ENCODE peak calls at places on chromosome 18, in eight cellular contexts. One of them, this sample, is unnamed.

GRCh38 chr18:21602302-21602592 is 1.7 kb upstream of the ESCO1 start:
- DNase-seq in ascending aorta: no peak
- DNase-seq in esophagus squamous epithelium: no peak
- DNase-seq in body of pancreas: no peak
- DNase-seq in astrocyte of the cerebellum: no peak
- DNase-seq in fibroblast of mammary gland: no peak
- DNase-seq in kidney epithelial cell: no peak
- DNase-seq in CD8-positive, alpha-beta T cell: no peak
- DNase-seq in this sample: no peak

GRCh38 chr18:50022985-50023384 is 172.0 kb downstream of the MYO5B start:
- DNase-seq in ascending aorta: no peak
- DNase-seq in esophagus squamous epithelium: no peak
- DNase-seq in body of pancreas: no peak
- DNase-seq in astrocyte of the cerebellum: no peak
- DNase-seq in fibroblast of mammary gland: no peak
- DNase-seq in kidney epithelial cell: no peak
- DNase-seq in CD8-positive, alpha-beta T cell: no peak
- DNase-seq in this sample: no peak

GRCh38 chr18:75757951-75758350 is 330.4 kb upstream of the SMIM21 start:
- DNase-seq in ascending aorta: no peak
- DNase-seq in esophagus squamous epithelium: no peak
- DNase-seq in body of pancreas: no peak
- DNase-seq in astrocyte of the cerebellum: no peak
- DNase-seq in fibroblast of mammary gland: no peak
- DNase-seq in kidney epithelial cell: no peak
- DNase-seq in CD8-positive, alpha-beta T cell: no peak
- DNase-seq in this sample: no peak

GRCh38 chr18:30658306-30658705 is 384.2 kb downstream of the DSC3 start:
- DNase-seq in ascending aorta: no peak
- DNase-seq in esophagus squamous epithelium: no peak
- DNase-seq in body of pancreas: no peak
- DNase-seq in astrocyte of the cerebellum: no peak
- DNase-seq in fibroblast of mammary gland: no peak
- DNase-seq in kidney epithelial cell: no peak
- DNase-seq in CD8-positive, alpha-beta T cell: no peak
- DNase-seq in this sample: no peak

GRCh38 chr18:54359233-54359632 is 1.5 kb downstream of the C18orf54 start:
- DNase-seq in ascending aorta: no peak
- DNase-seq in esophagus squamous epithelium: no peak
- DNase-seq in body of pancreas: no peak
- DNase-seq in astrocyte of the cerebellum: no peak
- DNase-seq in fibroblast of mammary gland: peak
- DNase-seq in kidney epithelial cell: no peak
- DNase-seq in CD8-positive, alpha-beta T cell: no peak
- DNase-seq in this sample: no peak

GRCh38 chr18:78905334-78905733 is 74.3 kb upstream of the SALL3 start:
- DNase-seq in ascending aorta: no peak
- DNase-seq in esophagus squamous epithelium: no peak
- DNase-seq in body of pancreas: no peak
- DNase-seq in astrocyte of the cerebellum: no peak
- DNase-seq in fibroblast of mammary gland: no peak
- DNase-seq in kidney epithelial cell: no peak
- DNase-seq in CD8-positive, alpha-beta T cell: no peak
- DNase-seq in this sample: no peak

GRCh38 chr18:74895686-74896085 is 298.0 kb downstream of the ZNF407 start:
- DNase-seq in ascending aorta: no peak
- DNase-seq in esophagus squamous epithelium: no peak
- DNase-seq in body of pancreas: no peak
- DNase-seq in astrocyte of the cerebellum: peak
- DNase-seq in fibroblast of mammary gland: peak
- DNase-seq in kidney epithelial cell: peak
- DNase-seq in CD8-positive, alpha-beta T cell: no peak
- DNase-seq in this sample: no peak

GRCh38 chr18:39604836-39605235 is 2039.2 kb upstream of the CELF4 start:
- DNase-seq in ascending aorta: no peak
- DNase-seq in esophagus squamous epithelium: no peak
- DNase-seq in body of pancreas: no peak
- DNase-seq in astrocyte of the cerebellum: no peak
- DNase-seq in fibroblast of mammary gland: peak
- DNase-seq in kidney epithelial cell: no peak
- DNase-seq in CD8-positive, alpha-beta T cell: no peak
- DNase-seq in this sample: no peak

GRCh38 chr18:6781846-6782245 is 52.3 kb downstream of the ARHGAP28 start:
- DNase-seq in ascending aorta: no peak
- DNase-seq in esophagus squamous epithelium: no peak
- DNase-seq in body of pancreas: no peak
- DNase-seq in astrocyte of the cerebellum: no peak
- DNase-seq in fibroblast of mammary gland: peak
- DNase-seq in kidney epithelial cell: no peak
- DNase-seq in CD8-positive, alpha-beta T cell: no peak
- DNase-seq in this sample: no peak

GRCh38 chr18:25349926-25350560 is 1.9 kb downstream of the ZNF521 start:
- DNase-seq in ascending aorta: no peak
- DNase-seq in esophagus squamous epithelium: no peak
- DNase-seq in body of pancreas: no peak
- DNase-seq in astrocyte of the cerebellum: no peak
- DNase-seq in fibroblast of mammary gland: no peak
- DNase-seq in kidney epithelial cell: no peak
- DNase-seq in CD8-positive, alpha-beta T cell: no peak
- DNase-seq in this sample: no peak

GRCh38 chr18:79732721-79733025 is 53.1 kb downstream of the CTDP1 start:
- DNase-seq in ascending aorta: no peak
- DNase-seq in esophagus squamous epithelium: no peak
- DNase-seq in body of pancreas: no peak
- DNase-seq in astrocyte of the cerebellum: no peak
- DNase-seq in fibroblast of mammary gland: no peak
- DNase-seq in kidney epithelial cell: no peak
- DNase-seq in CD8-positive, alpha-beta T cell: no peak
- DNase-seq in this sample: no peak

GRCh38 chr18:61703508-61703907 is 189.3 kb downstream of the RNF152 start:
- DNase-seq in ascending aorta: no peak
- DNase-seq in esophagus squamous epithelium: no peak
- DNase-seq in body of pancreas: no peak
- DNase-seq in astrocyte of the cerebellum: peak
- DNase-seq in fibroblast of mammary gland: peak
- DNase-seq in kidney epithelial cell: no peak
- DNase-seq in CD8-positive, alpha-beta T cell: no peak
- DNase-seq in this sample: peak

GRCh38 chr18:11324510-11324909 is 175.1 kb upstream of the PIEZO2 start:
- DNase-seq in ascending aorta: no peak
- DNase-seq in esophagus squamous epithelium: no peak
- DNase-seq in body of pancreas: no peak
- DNase-seq in astrocyte of the cerebellum: no peak
- DNase-seq in fibroblast of mammary gland: peak
- DNase-seq in kidney epithelial cell: no peak
- DNase-seq in CD8-positive, alpha-beta T cell: no peak
- DNase-seq in this sample: no peak

GRCh38 chr18:55501594-55502345 is 86.2 kb downstream of the TCF4 start:
- DNase-seq in ascending aorta: no peak
- DNase-seq in esophagus squamous epithelium: no peak
- DNase-seq in body of pancreas: no peak
- DNase-seq in astrocyte of the cerebellum: peak
- DNase-seq in fibroblast of mammary gland: no peak
- DNase-seq in kidney epithelial cell: no peak
- DNase-seq in CD8-positive, alpha-beta T cell: no peak
- DNase-seq in this sample: no peak

GRCh38 chr18:12041561-12041960 is 52.1 kb upstream of the ANKRD62 start:
- DNase-seq in ascending aorta: no peak
- DNase-seq in esophagus squamous epithelium: no peak
- DNase-seq in body of pancreas: no peak
- DNase-seq in astrocyte of the cerebellum: peak
- DNase-seq in fibroblast of mammary gland: peak
- DNase-seq in kidney epithelial cell: peak
- DNase-seq in CD8-positive, alpha-beta T cell: no peak
- DNase-seq in this sample: peak

GRCh38 chr18:72058851-72059250 is 485.3 kb downstream of the CBLN2 start:
- DNase-seq in ascending aorta: no peak
- DNase-seq in esophagus squamous epithelium: no peak
- DNase-seq in body of pancreas: no peak
- DNase-seq in astrocyte of the cerebellum: no peak
- DNase-seq in fibroblast of mammary gland: no peak
- DNase-seq in kidney epithelial cell: no peak
- DNase-seq in CD8-positive, alpha-beta T cell: no peak
- DNase-seq in this sample: no peak

DNA sequence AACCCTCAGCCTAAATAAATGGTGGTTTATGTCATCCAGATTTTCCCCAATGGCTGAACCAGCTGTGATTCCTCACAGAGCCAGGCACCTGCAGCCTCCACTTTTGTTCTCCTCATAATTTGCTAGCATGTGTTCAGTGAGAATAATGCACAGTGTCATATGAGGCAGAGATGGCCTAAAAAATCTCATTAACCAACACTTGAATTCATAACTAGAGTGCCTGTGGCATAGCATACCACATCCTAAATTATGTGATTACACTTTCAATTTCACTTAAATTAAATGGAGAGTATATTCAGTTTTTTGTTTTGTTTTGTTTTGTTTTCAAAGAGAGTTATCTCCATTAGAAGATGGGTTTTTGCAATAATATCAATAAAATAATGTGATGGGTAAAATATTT is 488.0 kb downstream of the CBLN2 start:
- DNase-seq in ascending aorta: no peak
- DNase-seq in esophagus squamous epithelium: no peak
- DNase-seq in body of pancreas: no peak
- DNase-seq in astrocyte of the cerebellum: no peak
- DNase-seq in fibroblast of mammary gland: no peak
- DNase-seq in kidney epithelial cell: no peak
- DNase-seq in CD8-positive, alpha-beta T cell: no peak
- DNase-seq in this sample: no peak
- TF ChIP-seq CTCF in ascending aorta: no peak
- TF ChIP-seq CTCF in esophagus squamous epithelium: no peak
- TF ChIP-seq CTCF in body of pancreas: no peak
- TF ChIP-seq CTCF in astrocyte of the cerebellum: no peak
- TF ChIP-seq CTCF in fibroblast of mammary gland: no peak
- TF ChIP-seq CTCF in kidney epithelial cell: no peak
- TF ChIP-seq CTCF in CD8-positive, alpha-beta T cell: no peak
- TF ChIP-seq CTCF in this sample: no peak

DNA sequence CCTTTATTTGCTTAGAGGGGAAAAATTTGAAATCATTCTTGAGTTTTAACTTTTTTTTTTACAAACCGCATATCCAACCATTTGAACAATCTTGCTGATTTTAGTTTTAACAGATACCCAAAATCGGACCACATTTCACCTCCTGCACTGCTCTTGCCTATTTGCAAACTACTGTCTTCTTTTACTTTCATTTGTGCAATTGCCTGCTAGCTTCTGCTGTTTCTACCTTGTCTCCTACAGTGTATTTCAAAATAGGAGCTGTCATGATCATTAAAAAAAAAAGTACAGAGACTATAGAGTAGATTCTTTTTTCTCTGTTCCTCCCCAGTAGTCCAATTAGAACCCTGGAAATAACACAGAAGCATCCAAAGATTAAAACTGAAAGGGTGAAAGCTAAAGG is 1081.2 kb downstream of the SOCS6 start:
- DNase-seq in ascending aorta: no peak
- DNase-seq in esophagus squamous epithelium: no peak
- DNase-seq in body of pancreas: no peak
- DNase-seq in astrocyte of the cerebellum: no peak
- DNase-seq in fibroblast of mammary gland: no peak
- DNase-seq in kidney epithelial cell: no peak
- DNase-seq in CD8-positive, alpha-beta T cell: no peak
- DNase-seq in this sample: no peak
- H3K4me3 ChIP-seq in ascending aorta: no peak
- H3K4me3 ChIP-seq in esophagus squamous epithelium: no peak
- H3K4me3 ChIP-seq in body of pancreas: no peak
- H3K4me3 ChIP-seq in astrocyte of the cerebellum: no peak
- H3K4me3 ChIP-seq in fibroblast of mammary gland: no peak
- H3K4me3 ChIP-seq in kidney epithelial cell: no peak
- H3K4me3 ChIP-seq in CD8-positive, alpha-beta T cell: no peak
- H3K4me3 ChIP-seq in this sample: no peak

GRCh38 chr18:45849529-45849928 is 24.1 kb downstream of the SIGLEC15 start:
- DNase-seq in ascending aorta: no peak
- DNase-seq in esophagus squamous epithelium: no peak
- DNase-seq in body of pancreas: no peak
- DNase-seq in astrocyte of the cerebellum: no peak
- DNase-seq in fibroblast of mammary gland: no peak
- DNase-seq in kidney epithelial cell: no peak
- DNase-seq in CD8-positive, alpha-beta T cell: no peak
- DNase-seq in this sample: no peak

GRCh38 chr18:45847119-45847518 is 21.6 kb downstream of the SIGLEC15 start:
- DNase-seq in ascending aorta: no peak
- DNase-seq in esophagus squamous epithelium: no peak
- DNase-seq in body of pancreas: no peak
- DNase-seq in astrocyte of the cerebellum: peak
- DNase-seq in fibroblast of mammary gland: no peak
- DNase-seq in kidney epithelial cell: no peak
- DNase-seq in CD8-positive, alpha-beta T cell: no peak
- DNase-seq in this sample: no peak

GRCh38 chr18:45851196-45851925 is 25.9 kb downstream of the SIGLEC15 start:
- DNase-seq in ascending aorta: no peak
- DNase-seq in esophagus squamous epithelium: no peak
- DNase-seq in body of pancreas: no peak
- DNase-seq in astrocyte of the cerebellum: no peak
- DNase-seq in fibroblast of mammary gland: peak
- DNase-seq in kidney epithelial cell: no peak
- DNase-seq in CD8-positive, alpha-beta T cell: no peak
- DNase-seq in this sample: no peak

GRCh38 chr18:45852631-45853030 is 27.2 kb downstream of the SIGLEC15 start:
- DNase-seq in ascending aorta: no peak
- DNase-seq in esophagus squamous epithelium: no peak
- DNase-seq in body of pancreas: no peak
- DNase-seq in astrocyte of the cerebellum: no peak
- DNase-seq in fibroblast of mammary gland: no peak
- DNase-seq in kidney epithelial cell: no peak
- DNase-seq in CD8-positive, alpha-beta T cell: no peak
- DNase-seq in this sample: no peak

DNA sequence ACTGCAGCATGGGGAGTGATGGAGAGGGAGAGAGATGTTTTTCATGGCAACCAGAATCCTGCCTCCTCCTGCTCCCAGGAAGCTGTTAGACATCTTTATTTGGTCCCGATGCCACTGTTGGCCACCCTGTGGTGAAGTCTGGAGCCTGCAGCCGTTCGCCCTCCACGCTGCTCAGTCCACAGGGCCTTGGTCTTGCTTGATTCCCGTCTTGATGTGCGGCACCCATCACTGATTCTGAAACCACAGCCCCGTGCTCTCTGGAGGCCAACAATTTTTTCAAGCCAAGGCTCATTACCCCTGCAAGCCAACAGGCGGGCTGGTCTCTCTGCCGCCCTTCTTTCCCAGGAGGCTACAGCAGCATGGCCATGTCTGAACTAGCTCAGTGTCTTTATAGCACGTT is 24.5 kb downstream of the SIGLEC15 start:
- DNase-seq in ascending aorta: no peak
- DNase-seq in esophagus squamous epithelium: no peak
- DNase-seq in body of pancreas: no peak
- DNase-seq in astrocyte of the cerebellum: no peak
- DNase-seq in fibroblast of mammary gland: peak
- DNase-seq in kidney epithelial cell: no peak
- DNase-seq in CD8-positive, alpha-beta T cell: no peak
- DNase-seq in this sample: no peak
- TF ChIP-seq CTCF in ascending aorta: no peak
- TF ChIP-seq CTCF in esophagus squamous epithelium: peak
- TF ChIP-seq CTCF in body of pancreas: peak
- TF ChIP-seq CTCF in astrocyte of the cerebellum: peak
- TF ChIP-seq CTCF in fibroblast of mammary gland: peak
- TF ChIP-seq CTCF in kidney epithelial cell: peak
- TF ChIP-seq CTCF in CD8-positive, alpha-beta T cell: no peak
- TF ChIP-seq CTCF in this sample: peak

DNA sequence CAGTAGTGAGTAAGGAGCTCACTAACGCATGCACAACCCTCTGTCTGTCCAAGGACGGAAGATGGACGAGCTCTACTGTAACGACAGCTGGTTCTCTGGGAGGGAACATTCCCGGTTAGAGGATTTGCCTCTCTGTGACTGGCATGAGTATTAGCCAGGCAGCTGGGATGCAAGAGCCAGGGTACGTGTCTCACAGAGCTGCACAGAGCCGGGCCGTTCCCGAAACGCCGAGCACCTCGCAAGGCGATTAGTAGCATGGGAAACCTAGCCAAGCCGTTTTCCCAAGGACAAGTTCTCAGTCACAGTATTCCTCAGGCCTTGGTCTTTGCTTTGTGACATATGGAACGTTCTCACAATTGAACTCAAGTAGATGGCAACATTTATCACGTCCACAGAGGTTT is 94.7 kb downstream of the MTCL1 start:
- DNase-seq in ascending aorta: no peak
- DNase-seq in esophagus squamous epithelium: no peak
- DNase-seq in body of pancreas: peak
- DNase-seq in astrocyte of the cerebellum: no peak
- DNase-seq in fibroblast of mammary gland: peak
- DNase-seq in kidney epithelial cell: peak
- DNase-seq in CD8-positive, alpha-beta T cell: no peak
- DNase-seq in this sample: no peak
- H3K4me3 ChIP-seq in ascending aorta: peak
- H3K4me3 ChIP-seq in esophagus squamous epithelium: peak
- H3K4me3 ChIP-seq in body of pancreas: no peak
- H3K4me3 ChIP-seq in astrocyte of the cerebellum: no peak
- H3K4me3 ChIP-seq in fibroblast of mammary gland: no peak
- H3K4me3 ChIP-seq in kidney epithelial cell: no peak
- H3K4me3 ChIP-seq in CD8-positive, alpha-beta T cell: no peak
- H3K4me3 ChIP-seq in this sample: peak

This sample was measured in AG09309.